ENCODE peak calls at places on chromosomes 3 and 15, in four cellular contexts. M is non-pigmented ciliary epithelial cell; F is cardiac muscle cell; L is stimulated activated CD8-positive, alpha-beta memory T cell treated with anti-CD3 and anti-CD28 coated beads, Interleukin-7, amount 100 ng/mL, for 1 hour. W is an unnamed sample.
A peak's percentile ranks its signal among the peaks of the same experiment; 100 is the strongest.

GRCh38 chr3:42174679-42175660 is 83.8 kb downstream of the TRAK1 start:
- DNase-seq in M (no peak), L (no peak), F (no peak), W (no peak)

GRCh38 chr15:100765458-100766224 is 114.0 kb upstream of the ALDH1A3 start:
- DNase-seq in M (no peak), F (no peak), L (no peak), W (no peak)

GRCh38 chr3:186669378-186670084 is 3.7 kb downstream of the HRG start:
- DNase-seq in M (no peak), F (no peak), L (no peak), W (no peak)

GRCh38 chr15:70643783-70644125 is 119.6 kb downstream of the UACA start:
- DNase-seq in M (no peak), L (no peak), F (peak; percentile 27), W (no peak)

GRCh38 chr3:49713336-49714105 is 6.0 kb downstream of the AMIGO3 start:
- DNase-seq in L (no peak), F (no peak), M (no peak), W (no peak)

GRCh38 chr15:72482275-72482674 is 8.1 kb downstream of the ARIH1 start:
- DNase-seq in L (no peak), F (no peak), M (no peak), W (no peak)

GRCh38 chr3:55630921-55631299 is 143.8 kb upstream of the WNT5A start:
- DNase-seq in F (no peak), M (no peak), L (no peak), W (no peak)

GRCh38 chr15:80913541-80913940 is 76.1 kb downstream of the MESD start:
- DNase-seq in M (no peak), L (no peak), F (no peak), W (no peak)

GRCh38 chr3:148062590-148062989 is 635.1 kb upstream of the AGTR1 start:
- DNase-seq in L (no peak), F (no peak), M (no peak), W (no peak)

GRCh38 chr3:157495846-157496245 is 7.4 kb downstream of the VEPH1 start:
- DNase-seq in L (no peak), M (no peak), F (no peak), W (no peak)

GRCh38 chr3:32143849-32144757 is 37.7 kb downstream of the GPD1L start:
- DNase-seq in L (peak; percentile 9), F (peak; percentile 96), M (peak; percentile 93), W (no peak)

GRCh38 chr3:99962703-99963102 is 145.0 kb downstream of the CMSS1 start:
- DNase-seq in F (peak; percentile 82), L (no peak), M (peak; percentile 72), W (no peak)

GRCh38 chr3:23161896-23162570 is 41.1 kb upstream of the UBE2E2 start:
- DNase-seq in M (no peak), L (no peak), F (no peak), W (no peak)

GRCh38 chr15:85899927-85900326 is 105.2 kb upstream of the KLHL25 start:
- DNase-seq in F (no peak), M (no peak), L (no peak), W (no peak)

GRCh38 chr15:100635406-100636071 is 33.1 kb downstream of the ASB7 start:
- DNase-seq in L (no peak), F (no peak), M (no peak), W (no peak)

GRCh38 chr3:14141144-14141543 is 16.3 kb downstream of the TMEM43 start:
- DNase-seq in F (no peak), M (no peak), L (no peak), W (no peak)

GRCh38 chr15:25797035-25797434 is 66.1 kb downstream of the ATP10A start:
- DNase-seq in L (no peak), F (no peak), M (no peak), W (no peak)

GRCh38 chr3:32897981-32898623 is 53.3 kb upstream of the CCR4 start:
- DNase-seq in M (no peak), F (no peak), L (no peak), W (no peak)

GRCh38 chr3:118760611-118761606 is 273.7 kb downstream of the IGSF11 start:
- DNase-seq in F (no peak), M (peak; percentile 5), L (no peak), W (no peak)

GRCh38 chr15:80679167-80679804 is 15.8 kb upstream of the ABHD17C start:
- DNase-seq in L (no peak), M (no peak), F (no peak), W (no peak)

GRCh38 chr3:67937498-67938118 is 283.2 kb upstream of the SUCLG2 start:
- DNase-seq in L (no peak), F (no peak), M (no peak), W (no peak)

GRCh38 chr3:33438284-33438668 is 1.9 kb downstream of the UBP1 start:
- DNase-seq in F (peak; percentile 47), M (no peak), L (no peak), W (no peak)

GRCh38 chr3:126358038-126358815 is 1.0 kb upstream of the KLF15 start:
- DNase-seq in F (peak; percentile 40), M (no peak), L (no peak), W (no peak)

GRCh38 chr3:31275038-31275562 is 257.6 kb upstream of the STT3B start:
- DNase-seq in M (no peak), F (peak; percentile 73), L (no peak), W (no peak)